ENCODE peak calls at places on chromosome 2, in nine cellular contexts. O is stimulated activated CD8-positive, alpha-beta memory T cell treated with anti-CD3 and anti-CD28 coated beads, Interleukin-7, amount 100 ng/mL, for 1 hour; A is renal cortical epithelial cell; R is cerebellar cortex; S is activated naive CD8-positive, alpha-beta T cell treated with anti-CD3 and anti-CD28 coated beads, Interleukin-2, amount 10 ng/mL, durations not matched to agents 7 days and 5 days; H is adrenal gland; P is stimulated activated CD4-positive, alpha-beta T cell treated with anti-CD3 and anti-CD28 coated beads, Interleukin-2, amount 100 ng/mL, for 48 hours; Q is right cardiac atrium; W is NCI-H460. L is an unnamed sample.

GRCh38 chr2:46540496-46541342 is 61.4 kb downstream of the TMEM247 start:
- DNase-seq in O (no peak), A (peak; percentile 39), R (no peak), S (no peak), H (peak; percentile 71), P (no peak), Q (peak; percentile 58), W (peak; percentile 60), L (no peak)

GRCh38 chr2:181844551-181845290 is 46.8 kb upstream of the ITPRID2 start:
- DNase-seq in O (no peak), A (no peak), R (no peak), S (no peak), H (no peak), P (no peak), Q (no peak), W (no peak), L (no peak)

GRCh38 chr2:88599527-88599926 is 27.7 kb downstream of the EIF2AK3 start:
- DNase-seq in O (no peak), A (no peak), R (no peak), S (no peak), H (no peak), P (no peak), Q (no peak), W (no peak), L (no peak)

GRCh38 chr2:118169359-118170005 is 81.2 kb downstream of the INSIG2 start:
- DNase-seq in O (no peak), A (no peak), R (no peak), S (no peak), H (no peak), P (no peak), Q (peak; percentile 53), W (no peak), L (no peak)

GRCh38 chr2:165762723-165763122 is 31.3 kb downstream of the GALNT3 start:
- DNase-seq in O (no peak), A (peak; percentile 23), R (no peak), S (no peak), H (no peak), P (no peak), Q (no peak), W (no peak), L (no peak)

GRCh38 chr2:217218269-217219140 is 358.6 kb upstream of the TNP1 start:
- DNase-seq in O (no peak), A (peak; percentile 46), R (no peak), S (no peak), H (no peak), P (no peak), Q (peak; percentile 14), W (no peak), L (no peak)

GRCh38 chr2:175187378-175187777 is 5.9 kb upstream of the ATP5MC3 start:
- DNase-seq in O (no peak), A (peak; percentile 28), R (peak; percentile 38), S (no peak), H (no peak), P (no peak), Q (no peak), W (no peak), L (no peak)

GRCh38 chr2:42169100-42169868 is at the start of gene EML4:
- DNase-seq in O (peak; percentile 89), A (peak; percentile 68), R (peak; percentile 92), S (peak; percentile 99), H (peak; percentile 96), P (peak; percentile 97), Q (peak; percentile 90), W (peak; percentile 89), L (peak; percentile 97)

GRCh38 chr2:45119855-45120254 is 110.6 kb upstream of the SIX2 start:
- DNase-seq in O (no peak), A (peak; percentile 98), R (no peak), S (no peak), H (no peak), P (no peak), Q (no peak), W (no peak), L (no peak)

GRCh38 chr2:88711897-88712296 is 20.4 kb downstream of the RPIA start:
- DNase-seq in O (no peak), A (no peak), R (no peak), S (no peak), H (no peak), P (no peak), Q (no peak), W (no peak), L (no peak)

GRCh38 chr2:113272463-113272862 is 6.3 kb downstream of the PAX8 start:
- DNase-seq in O (no peak), A (peak; percentile 51), R (no peak), S (no peak), H (no peak), P (no peak), Q (no peak), W (no peak), L (no peak)

GRCh38 chr2:113257511-113258264 is 21.0 kb downstream of the PAX8 start:
- DNase-seq in O (no peak), A (no peak), R (no peak), S (no peak), H (no peak), P (no peak), Q (no peak), W (no peak), L (no peak)

GRCh38 chr2:40367652-40368051 is 84.2 kb downstream of the SLC8A1 start:
- DNase-seq in O (no peak), A (no peak), R (no peak), S (no peak), H (no peak), P (no peak), Q (no peak), W (no peak), L (no peak)

GRCh38 chr2:60556998-60557955 is 3.8 kb upstream of the BCL11A start:
- DNase-seq in O (no peak), A (no peak), R (no peak), S (no peak), H (no peak), P (no peak), Q (no peak), W (no peak), L (no peak)

GRCh38 chr2:181581534-181581933 is 75.4 kb downstream of the CERKL start:
- DNase-seq in O (no peak), A (no peak), R (no peak), S (no peak), H (no peak), P (no peak), Q (no peak), W (no peak), L (no peak)

GRCh38 chr2:215532844-215533243 is 97.0 kb upstream of the FN1 start:
- DNase-seq in O (no peak), A (no peak), R (no peak), S (no peak), H (no peak), P (no peak), Q (no peak), W (no peak), L (no peak)

GRCh38 chr2:179613701-179614100 is 247.7 kb downstream of the ZNF385B start:
- DNase-seq in O (no peak), A (peak; percentile 47), R (no peak), S (no peak), H (no peak), P (no peak), Q (no peak), W (no peak), L (no peak)

GRCh38 chr2:42917374-42918017 is 125.1 kb upstream of the HAAO start:
- DNase-seq in O (no peak), A (peak; percentile 90), R (no peak), S (no peak), H (no peak), P (no peak), Q (peak; percentile 69), W (no peak), L (no peak)

GRCh38 chr2:203533696-203534471 is 1.2 kb downstream of the RAPH1 start:
- DNase-seq in O (no peak), A (peak; percentile 59), R (peak; percentile 50), S (no peak), H (no peak), P (no peak), Q (no peak), W (peak; percentile 67), L (no peak)

GRCh38 chr2:101622633-101623521 is 74.6 kb upstream of the MAP4K4 start:
- DNase-seq in O (no peak), A (no peak), R (no peak), S (no peak), H (no peak), P (peak; percentile 8), Q (no peak), W (no peak), L (peak; percentile 41)

GRCh38 chr2:65710779-65711295 is 278.4 kb upstream of the SPRED2 start:
- DNase-seq in O (no peak), A (peak; percentile 32), R (no peak), S (no peak), H (no peak), P (no peak), Q (no peak), W (no peak), L (no peak)

GRCh38 chr2:97911210-97911921 is 84.4 kb downstream of the TMEM131 start:
- DNase-seq in O (no peak), A (no peak), R (no peak), S (no peak), H (no peak), P (no peak), Q (no peak), W (no peak), L (no peak)

GRCh38 chr2:233228414-233228813 is 23.1 kb upstream of the ATG16L1 start:
- DNase-seq in O (no peak), A (no peak), R (no peak), S (no peak), H (no peak), P (no peak), Q (no peak), W (no peak), L (no peak)

GRCh38 chr2:175854665-175855064 is 147.4 kb downstream of the LNPK start:
- DNase-seq in O (no peak), A (no peak), R (no peak), S (no peak), H (no peak), P (no peak), Q (no peak), W (no peak), L (no peak)

GRCh38 chr2:30362468-30363081 is 84.5 kb upstream of the LCLAT1 start:
- DNase-seq in O (no peak), A (peak; percentile 96), R (no peak), S (no peak), H (no peak), P (no peak), Q (no peak), W (peak; percentile 3), L (no peak)

GRCh38 chr2:130975729-130976128 is 117.5 kb downstream of the FAM168B start:
- DNase-seq in O (no peak), A (no peak), R (no peak), S (no peak), H (no peak), P (no peak), Q (no peak), W (no peak), L (no peak)

GRCh38 chr2:189901664-189902063 is 117.4 kb downstream of the PMS1 start:
- DNase-seq in O (no peak), A (no peak), R (no peak), S (no peak), H (no peak), P (no peak), Q (no peak), W (no peak), L (no peak)

GRCh38 chr2:230824406-230824978 is 40.2 kb upstream of the ITM2C start:
- DNase-seq in O (peak; percentile 5), A (peak; percentile 72), R (peak; percentile 89), S (peak; percentile 52), H (peak; percentile 57), P (peak; percentile 44), Q (peak; percentile 29), W (peak; percentile 85), L (no peak)

GRCh38 chr2:44771510-44771909 is 170.0 kb upstream of the SIX3 start:
- DNase-seq in O (no peak), A (no peak), R (no peak), S (no peak), H (no peak), P (no peak), Q (no peak), W (no peak), L (no peak)

GRCh38 chr2:100588071-100588786 is 25.4 kb downstream of the PDCL3 start:
- DNase-seq in O (no peak), A (peak; percentile 73), R (no peak), S (no peak), H (no peak), P (no peak), Q (no peak), W (peak; percentile 14), L (no peak)

GRCh38 chr2:77005522-77005921 is 516.7 kb downstream of the LRRTM4 start:
- DNase-seq in O (no peak), A (peak; percentile 91), R (no peak), S (no peak), H (no peak), P (no peak), Q (no peak), W (no peak), L (no peak)

L was measured in activated B cell treated with CpG ODN at 0.5 μM for 24 hours.